ENCODE peak calls at places on chromosome 4, in four cellular contexts. L is upper lobe of right lung, S is AG10803, X is colonic mucosa. J is an unnamed sample.

GRCh38 chr4:86961605-86962295 is 26.9 kb downstream of the AFF1 start:
- DNase-seq in L (no peak), S (peak), X (no peak), J (peak)

GRCh38 chr4:84578540-84579409 is 4.2 kb upstream of the CDS1 start:
- DNase-seq in L (no peak), S (peak), X (peak), J (peak)

GRCh38 chr4:107115185-107115847 is 79.2 kb upstream of the DKK2 start:
- DNase-seq in L (no peak), S (peak), X (no peak), J (peak)

GRCh38 chr4:2825740-2826139 is 17.9 kb upstream of the ADD1 start:
- DNase-seq in L (no peak), S (no peak), X (no peak), J (no peak)

GRCh38 chr4:39823193-39823592 is 125.3 kb downstream of the UBE2K start:
- DNase-seq in L (no peak), S (peak), X (no peak), J (no peak)

GRCh38 chr4:25190407-25190806 is 30.2 kb upstream of the SEPSECS start:
- DNase-seq in L (no peak), S (no peak), X (no peak), J (no peak)

GRCh38 chr4:97646997-97647396 is 496.3 kb downstream of the STPG2 start:
- DNase-seq in L (no peak), S (no peak), X (no peak), J (peak)

GRCh38 chr4:10180927-10181744 is 64.5 kb upstream of the WDR1 start:
- DNase-seq in L (no peak), S (peak), X (no peak), J (no peak)

GRCh38 chr4:64272432-64272831 is 136.8 kb downstream of the TECRL start:
- DNase-seq in L (no peak), S (no peak), X (no peak), J (no peak)

GRCh38 chr4:3232001-3232400 is 17.0 kb upstream of the MSANTD1 start:
- DNase-seq in L (no peak), S (no peak), X (no peak), J (no peak)

GRCh38 chr4:141058739-141059507 is 74.3 kb downstream of the RNF150 start:
- DNase-seq in L (no peak), S (peak), X (no peak), J (peak)

GRCh38 chr4:55031158-55031557 is 94.2 kb downstream of the KDR start:
- DNase-seq in L (no peak), S (no peak), X (no peak), J (no peak)

GRCh38 chr4:55033296-55033695 is 92.1 kb downstream of the KDR start:
- DNase-seq in L (no peak), S (no peak), X (no peak), J (no peak)

GRCh38 chr4:55030606-55031005 is 94.8 kb downstream of the KDR start:
- DNase-seq in L (no peak), S (no peak), X (no peak), J (no peak)

GRCh38 chr4:55032788-55033187 is 92.6 kb downstream of the KDR start:
- DNase-seq in L (no peak), S (no peak), X (no peak), J (no peak)

DNA sequence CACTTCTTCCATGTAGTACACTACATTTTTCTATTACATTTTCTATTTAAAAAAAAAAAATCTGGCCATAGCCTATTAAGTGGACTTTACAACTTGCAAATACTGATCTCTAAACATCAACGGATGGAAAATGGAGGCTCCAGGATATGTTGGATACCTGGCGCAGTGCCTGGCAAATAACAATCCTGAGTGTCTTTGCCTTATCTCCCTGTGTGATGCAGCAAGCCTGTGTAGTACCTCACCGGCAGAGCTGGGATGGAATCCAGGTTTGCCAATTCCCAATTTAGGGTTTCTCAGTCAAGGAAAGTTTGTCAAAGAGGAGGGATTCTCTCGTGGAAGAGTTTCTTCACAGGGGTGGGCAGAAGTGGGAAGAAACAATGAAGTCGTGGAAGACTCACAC is 93.2 kb downstream of the KDR start:
- DNase-seq in L (no peak), S (no peak), X (no peak), J (no peak)
- H3K4me3 ChIP-seq in L (no peak), S (no peak), X (no peak), J (no peak)

GRCh38 chr4:57329279-57329678 is 219.1 kb upstream of the IGFBP7 start:
- DNase-seq in L (no peak), S (no peak), X (no peak), J (no peak)
- H3K4me3 ChIP-seq in L (no peak), S (no peak), X (no peak), J (no peak)

GRCh38 chr4:6269400-6269650 is 325 bp upstream of the WFS1 start:
- DNase-seq in L (no peak), S (no peak), X (no peak), J (no peak)
- H3K4me3 ChIP-seq in L (peak), S (peak), X (peak), J (peak)

GRCh38 chr4:150126880-150127236 is 48.6 kb downstream of the DCLK2 start:
- DNase-seq in L (no peak), S (peak), X (no peak), J (peak)
- H3K4me3 ChIP-seq in L (no peak), S (no peak), X (no peak), J (no peak)

GRCh38 chr4:8071741-8072140 is 86.9 kb downstream of the ABLIM2 start:
- DNase-seq in L (no peak), S (no peak), X (no peak), J (no peak)
- H3K4me3 ChIP-seq in L (no peak), S (no peak), X (no peak), J (no peak)

GRCh38 chr4:38820329-38821061 is 15.9 kb upstream of the TLR1 start:
- DNase-seq in L (no peak), S (no peak), X (no peak), J (no peak)

GRCh38 chr4:38818441-38818976 is 13.9 kb upstream of the TLR1 start:
- DNase-seq in L (no peak), S (no peak), X (no peak), J (no peak)

GRCh38 chr4:38811307-38811706 is 6.7 kb upstream of the TLR1 start:
- DNase-seq in L (no peak), S (no peak), X (no peak), J (no peak)

GRCh38 chr4:38819569-38819968 is 15.0 kb upstream of the TLR1 start:
- DNase-seq in L (no peak), S (no peak), X (no peak), J (peak)

DNA sequence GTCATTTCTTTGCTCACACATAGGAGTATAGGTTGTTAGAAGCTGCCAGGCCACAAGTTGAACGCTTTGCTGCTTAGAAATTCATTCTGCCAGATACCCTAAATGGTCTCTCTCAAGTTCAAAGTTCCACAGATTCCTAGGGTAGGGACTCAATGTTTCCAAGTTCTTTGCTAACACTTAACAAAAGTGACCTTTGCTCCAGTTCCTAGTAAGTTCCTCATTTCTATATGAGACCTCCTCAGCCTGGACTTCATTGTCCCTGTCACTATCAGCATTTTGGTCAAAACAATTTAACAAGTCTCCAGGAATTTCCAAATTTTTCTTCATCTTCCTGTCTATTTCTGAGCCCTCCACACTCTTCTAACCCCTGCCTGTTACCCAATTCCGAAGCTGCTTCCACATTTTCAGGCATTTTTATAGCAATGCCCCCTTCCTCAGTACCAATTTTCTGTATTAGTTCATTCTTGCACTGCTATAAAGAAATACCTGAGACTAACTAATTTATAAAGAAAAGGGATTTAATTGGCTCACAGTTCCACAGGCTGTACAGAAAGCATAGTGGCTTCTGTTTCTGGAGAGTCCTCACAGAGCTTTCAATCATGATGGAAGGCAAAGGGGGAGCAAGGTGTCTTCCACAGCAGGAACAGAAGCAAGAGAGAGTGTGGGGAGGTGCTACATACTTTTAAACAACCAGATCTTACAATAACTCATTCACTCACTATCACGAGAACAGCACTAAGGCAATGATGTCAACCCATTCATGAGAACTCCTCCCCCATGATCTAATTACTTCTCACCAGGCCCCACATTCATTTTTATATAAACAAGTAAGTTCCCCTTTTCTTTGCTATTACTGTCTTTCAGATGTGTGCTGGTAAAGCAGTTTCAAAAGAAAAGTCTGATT is 11.5 kb upstream of the TLR1 start:
- DNase-seq in L (no peak), S (no peak), X (no peak), J (no peak)
- H3K4me3 ChIP-seq in L (no peak), S (no peak), X (no peak), J (no peak)

GRCh38 chr4:1716065-1716945 is 4.2 kb upstream of the SLBP start:
- DNase-seq in L (peak), S (no peak), X (no peak), J (no peak)
- H3K4me3 ChIP-seq in L (no peak), S (no peak), X (no peak), J (no peak)

GRCh38 chr4:187604984-187605383 is 390.6 kb upstream of the ZFP42 start:
- DNase-seq in L (no peak), S (no peak), X (no peak), J (no peak)

GRCh38 chr4:187598246-187598645 is 397.3 kb upstream of the ZFP42 start:
- DNase-seq in L (no peak), S (peak), X (no peak), J (no peak)

GRCh38 chr4:187606581-187606980 is 389.0 kb upstream of the ZFP42 start:
- DNase-seq in L (no peak), S (peak), X (peak), J (peak)

GRCh38 chr4:187603093-187603395 is 392.5 kb upstream of the ZFP42 start:
- DNase-seq in L (no peak), S (peak), X (no peak), J (peak)

GRCh38 chr4:187602339-187603092 is 393.1 kb upstream of the ZFP42 start:
- DNase-seq in L (no peak), S (peak), X (no peak), J (peak)
- H3K4me3 ChIP-seq in L (no peak), S (peak), X (no peak), J (no peak)